ENCODE peak calls at places on chromosomes 12 and 14, in six cellular contexts. T is K562, Z is GM12878, Y is H1, V is HCT116, W is HepG2. K is an unnamed sample.

GRCh38 chr14:77045570-77045890 is 17.0 kb upstream of the IRF2BPL start:
- DNase-seq in T (no peak), Z (no peak), Y (no peak), V (no peak), W (no peak), K (no peak)

GRCh38 chr12:78866518-78866917 is 1.9 kb downstream of the SYT1 start:
- DNase-seq in T (no peak), Z (no peak), Y (no peak), V (no peak), W (no peak), K (no peak)

GRCh38 chr14:99961826-99962518 is 103.2 kb upstream of the EVL start:
- DNase-seq in T (no peak), Z (no peak), Y (peak), V (no peak), W (no peak), K (no peak)

GRCh38 chr14:50249118-50249775 is 17.9 kb upstream of the SOS2 start:
- DNase-seq in T (no peak), Z (no peak), Y (no peak), V (no peak), W (no peak), K (no peak)

GRCh38 chr12:87960557-87960956 is 68.6 kb downstream of the C12orf50 start:
- DNase-seq in T (no peak), Z (no peak), Y (no peak), V (no peak), W (no peak), K (peak)

GRCh38 chr12:55244309-55244708 is at the start of gene OR6C74:
- DNase-seq in T (no peak), Z (no peak), Y (no peak), V (no peak), W (no peak), K (no peak)

GRCh38 chr14:71190691-71191090 is 283.4 kb downstream of the PCNX1 start:
- DNase-seq in T (no peak), Z (no peak), Y (no peak), V (no peak), W (no peak), K (no peak)

GRCh38 chr12:59027199-59027598 is 106.9 kb upstream of the LRIG3 start:
- DNase-seq in T (no peak), Z (no peak), Y (no peak), V (no peak), W (no peak), K (no peak)

GRCh38 chr12:79776111-79776510 is 85.3 kb upstream of the PAWR start:
- DNase-seq in T (no peak), Z (no peak), Y (no peak), V (no peak), W (peak), K (no peak)

GRCh38 chr14:96246535-96246839 is 9.5 kb upstream of the BDKRB1 start:
- DNase-seq in T (no peak), Z (no peak), Y (no peak), V (no peak), W (no peak), K (no peak)

GRCh38 chr12:52687527-52688385 is 7.5 kb upstream of the KRT1 start:
- DNase-seq in T (no peak), Z (no peak), Y (no peak), V (peak), W (no peak), K (no peak)

GRCh38 chr14:61420326-61420725 is 98.9 kb downstream of the PRKCH start:
- DNase-seq in T (no peak), Z (no peak), Y (no peak), V (peak), W (no peak), K (no peak)

GRCh38 chr14:94329857-94330256 is 6.7 kb upstream of the SERPINA6 start:
- DNase-seq in T (no peak), Z (no peak), Y (no peak), V (no peak), W (no peak), K (no peak)

GRCh38 chr14:36662543-36663403 is 1.1 kb downstream of the PAX9 start:
- DNase-seq in T (peak), Z (no peak), Y (peak), V (no peak), W (no peak), K (no peak)

GRCh38 chr12:127231366-127231765 is 1035.6 kb upstream of the TMEM132C start:
- DNase-seq in T (no peak), Z (no peak), Y (no peak), V (no peak), W (no peak), K (no peak)

GRCh38 chr12:7439579-7440505 is 4.1 kb downstream of the CD163L1 start:
- DNase-seq in T (peak), Z (no peak), Y (peak), V (no peak), W (no peak), K (peak)

GRCh38 chr12:4449862-4450222 is 4.2 kb upstream of the FGF6 start:
- DNase-seq in T (no peak), Z (no peak), Y (no peak), V (no peak), W (no peak), K (no peak)

GRCh38 chr14:98173291-98173690 is 1098.7 kb downstream of the BCL11B start:
- DNase-seq in T (no peak), Z (no peak), Y (no peak), V (no peak), W (no peak), K (no peak)

GRCh38 chr12:125185740-125186470 is 120.7 kb downstream of the AACS start:
- DNase-seq in T (peak), Z (no peak), Y (peak), V (peak), W (peak), K (peak)

GRCh38 chr14:62778847-62779246 is 266.4 kb downstream of the KCNH5 start:
- DNase-seq in T (no peak), Z (no peak), Y (no peak), V (no peak), W (no peak), K (no peak)

GRCh38 chr12:47819902-47820630 is at the start of gene HDAC7:
- DNase-seq in T (peak), Z (no peak), Y (no peak), V (peak), W (peak), K (peak)

GRCh38 chr12:6426882-6427671 is 17.7 kb upstream of the CD27 start:
- DNase-seq in T (no peak), Z (peak), Y (no peak), V (no peak), W (no peak), K (no peak)

GRCh38 chr14:104140213-104140462 is 1.8 kb downstream of the KIF26A start:
- DNase-seq in T (no peak), Z (no peak), Y (no peak), V (no peak), W (no peak), K (peak)

GRCh38 chr14:94288610-94289465 is 4.2 kb downstream of the SERPINA10 start:
- DNase-seq in T (no peak), Z (no peak), Y (no peak), V (no peak), W (no peak), K (no peak)

GRCh38 chr12:112427760-112428159 is 9.0 kb downstream of the PTPN11 start:
- DNase-seq in T (no peak), Z (no peak), Y (no peak), V (no peak), W (no peak), K (no peak)

GRCh38 chr12:13116259-13116658 is 12.8 kb upstream of the GSG1 start:
- DNase-seq in T (no peak), Z (no peak), Y (no peak), V (no peak), W (no peak), K (no peak)

GRCh38 chr12:106251636-106252035 is 3.8 kb upstream of the CKAP4 start:
- DNase-seq in T (no peak), Z (no peak), Y (peak), V (no peak), W (no peak), K (no peak)

GRCh38 chr14:60151715-60152114 is 13.5 kb downstream of the DHRS7 start:
- DNase-seq in T (no peak), Z (no peak), Y (no peak), V (no peak), W (no peak), K (peak)

GRCh38 chr14:33280646-33281045 is 342.0 kb downstream of the NPAS3 start:
- DNase-seq in T (no peak), Z (no peak), Y (no peak), V (no peak), W (no peak), K (no peak)

GRCh38 chr12:89994901-89995300 is 286.3 kb upstream of the ATP2B1 start:
- DNase-seq in T (no peak), Z (no peak), Y (no peak), V (no peak), W (no peak), K (no peak)

GRCh38 chr12:117832459-117833457 is 136.0 kb downstream of the KSR2 start:
- DNase-seq in T (no peak), Z (no peak), Y (no peak), V (no peak), W (no peak), K (no peak)

GRCh38 chr14:78448483-78449094 is 278.4 kb downstream of the NRXN3 start:
- DNase-seq in T (peak), Z (peak), Y (peak), V (peak), W (peak), K (peak)

GRCh38 chr12:4276524-4277204 is 3.1 kb downstream of the CCND2 start:
- DNase-seq in T (peak), Z (peak), Y (peak), V (peak), W (peak), K (peak)

GRCh38 chr12:47903151-47903611 is 1.6 kb downstream of the VDR start:
- DNase-seq in T (no peak), Z (no peak), Y (no peak), V (no peak), W (no peak), K (no peak)

GRCh38 chr14:100673085-100673806 is 53.4 kb upstream of the DLK1 start:
- DNase-seq in T (no peak), Z (no peak), Y (peak), V (no peak), W (peak), K (peak)

GRCh38 chr14:103056322-103057027 is 874 bp downstream of the CDC42BPB start:
- DNase-seq in T (peak), Z (no peak), Y (peak), V (no peak), W (no peak), K (peak)

GRCh38 chr14:21768116-21768874 is 94.7 kb upstream of the OR4E1 start:
- DNase-seq in T (peak), Z (peak), Y (no peak), V (peak), W (peak), K (peak)

GRCh38 chr12:51270067-51270846 is at the start of gene SMAGP:
- DNase-seq in T (peak), Z (no peak), Y (peak), V (no peak), W (peak), K (peak)

GRCh38 chr12:44490181-44490580 is 385.9 kb downstream of the NELL2 start:
- DNase-seq in T (no peak), Z (no peak), Y (no peak), V (no peak), W (no peak), K (no peak)
- TF ChIP-seq JUND in T (no peak), Z (no peak), Y (no peak), V (no peak), W (no peak), K (no peak)

DNA sequence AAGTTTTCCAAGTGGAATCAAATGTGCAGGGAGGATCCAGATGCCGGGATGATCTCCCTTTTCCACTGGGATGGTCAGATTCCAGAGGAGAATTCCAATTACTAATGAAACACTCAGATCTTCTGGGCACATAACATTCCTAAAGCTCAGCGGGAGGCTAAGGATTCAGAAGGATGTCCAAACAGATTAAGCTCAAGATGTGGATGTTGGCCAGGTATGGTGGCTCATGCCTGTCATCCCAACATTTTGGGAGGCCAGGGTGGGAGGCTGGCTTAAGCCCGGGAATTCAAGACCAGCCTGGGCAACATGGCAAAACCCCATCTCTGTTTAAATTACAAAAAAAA is 62.0 kb upstream of the PNMA1 start:
- DNase-seq in T (no peak), Z (no peak), Y (no peak), V (no peak), W (no peak), K (no peak)
- TF ChIP-seq YY1 in T (no peak), Z (no peak), Y (no peak), V (no peak), W (no peak), K (no peak)

GRCh38 chr12:19652391-19652790 is 213.1 kb downstream of the AEBP2 start:
- DNase-seq in T (no peak), Z (no peak), Y (no peak), V (no peak), W (no peak), K (no peak)
- TF ChIP-seq JUND in T (no peak), Z (no peak), Y (no peak), V (no peak), W (no peak), K (no peak)

GRCh38 chr12:61487728-61488127 is 772.5 kb upstream of the USP15 start:
- DNase-seq in T (no peak), Z (no peak), Y (no peak), V (no peak), W (no peak), K (no peak)

GRCh38 chr12:61490732-61491498 is 769.3 kb upstream of the USP15 start:
- DNase-seq in T (no peak), Z (no peak), Y (no peak), V (no peak), W (no peak), K (no peak)
- TF ChIP-seq YY1 in T (no peak), Z (no peak), Y (no peak), V (no peak), W (no peak), K (no peak)

GRCh38 chr12:22266101-22266500 is 68.4 kb downstream of the ST8SIA1 start:
- DNase-seq in T (no peak), Z (no peak), Y (no peak), V (no peak), W (no peak), K (no peak)
- TF ChIP-seq JUND in T (no peak), Z (no peak), Y (no peak), V (no peak), W (no peak), K (no peak)

GRCh38 chr14:69484444-69485113 is at the start of gene PLEKHD1:
- DNase-seq in T (peak), Z (no peak), Y (peak), V (peak), W (no peak), K (peak)
- TF ChIP-seq YY1 in T (no peak), Z (no peak), Y (no peak), V (no peak), W (no peak), K (no peak)

DNA sequence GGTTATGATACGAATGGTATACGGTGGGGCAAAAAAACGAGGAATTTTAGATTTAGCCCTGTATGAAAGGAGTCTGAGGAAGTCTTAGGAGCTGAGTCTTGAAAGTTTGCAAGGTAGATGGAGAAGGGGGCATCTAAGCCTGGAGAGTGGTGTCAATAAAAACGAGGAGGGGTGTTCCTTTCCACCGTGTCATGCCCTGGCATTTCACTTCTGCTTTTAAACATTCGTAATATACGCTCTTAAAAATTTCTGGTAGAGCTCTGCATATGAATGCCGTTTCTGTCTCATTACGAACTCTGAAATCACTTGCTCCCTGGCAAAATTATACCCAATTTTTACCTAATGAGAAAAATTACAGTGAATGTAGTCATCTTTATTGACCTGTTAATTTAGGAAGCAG is 170.2 kb downstream of the ERC1 start:
- DNase-seq in T (no peak), Z (no peak), Y (no peak), V (no peak), W (no peak), K (no peak)
- TF ChIP-seq JUND in T (no peak), Z (no peak), Y (no peak), V (no peak), W (no peak), K (no peak)